ENCODE peak calls at places on chromosome 3, in four cellular contexts. T, U, L and Y are unnamed samples.

GRCh38 chr3:37272743-37273142 is 98.4 kb upstream of the LRRFIP2 start:
- DNase-seq in T (no peak), U (no peak), L (no peak), Y (no peak)

GRCh38 chr3:67876261-67876660 is 221.8 kb upstream of the SUCLG2 start:
- DNase-seq in T (peak), U (no peak), L (no peak), Y (no peak)

GRCh38 chr3:19485267-19485666 is 337.0 kb downstream of the KCNH8 start:
- DNase-seq in T (no peak), U (no peak), L (no peak), Y (no peak)

GRCh38 chr3:85801955-85802354 is 843.2 kb downstream of the CADM2 start:
- DNase-seq in T (peak), U (peak), L (peak), Y (peak)

GRCh38 chr3:23999012-23999641 is 54.0 kb downstream of the NR1D2 start:
- DNase-seq in T (peak), U (peak), L (peak), Y (peak)

GRCh38 chr3:114380233-114380645 is 86.4 kb downstream of the TIGIT start:
- DNase-seq in T (no peak), U (no peak), L (no peak), Y (no peak)

GRCh38 chr3:177468331-177468730 is 271.0 kb upstream of the TBL1XR1 start:
- DNase-seq in T (no peak), U (no peak), L (no peak), Y (no peak)

GRCh38 chr3:96449803-96450202 is 364.6 kb upstream of the EPHA6 start:
- DNase-seq in T (peak), U (no peak), L (no peak), Y (no peak)

GRCh38 chr3:46538803-46539442 is 27.2 kb downstream of the LRRC2 start:
- DNase-seq in T (no peak), U (no peak), L (no peak), Y (no peak)

GRCh38 chr3:38655708-38656300 is 6.3 kb upstream of the SCN5A start:
- DNase-seq in T (peak), U (no peak), L (peak), Y (peak)

GRCh38 chr3:186099178-186099577 is 9.7 kb downstream of the ETV5 start:
- DNase-seq in T (no peak), U (no peak), L (no peak), Y (no peak)

GRCh38 chr3:6605245-6605644 is 255.7 kb upstream of the GRM7 start:
- DNase-seq in T (no peak), U (no peak), L (peak), Y (no peak)

GRCh38 chr3:138850151-138850550 is 15.4 kb upstream of the PIK3CB start:
- DNase-seq in T (no peak), U (no peak), L (no peak), Y (no peak)

GRCh38 chr3:17481116-17481515 is 261.3 kb downstream of the TBC1D5 start:
- DNase-seq in T (no peak), U (no peak), L (no peak), Y (no peak)

GRCh38 chr3:52704611-52705437 is 767 bp downstream of the GLT8D1 start:
- DNase-seq in T (peak), U (no peak), L (peak), Y (peak)

GRCh38 chr3:106088270-106088669 is 219.5 kb upstream of the CBLB start:
- DNase-seq in T (no peak), U (no peak), L (no peak), Y (no peak)

GRCh38 chr3:106088899-106089298 is 220.1 kb upstream of the CBLB start:
- DNase-seq in T (no peak), U (no peak), L (no peak), Y (no peak)

GRCh38 chr3:106085998-106086397 is 217.2 kb upstream of the CBLB start:
- DNase-seq in T (no peak), U (no peak), L (no peak), Y (no peak)

GRCh38 chr3:106083854-106084253 is 215.0 kb upstream of the CBLB start:
- DNase-seq in T (no peak), U (no peak), L (no peak), Y (no peak)

DNA sequence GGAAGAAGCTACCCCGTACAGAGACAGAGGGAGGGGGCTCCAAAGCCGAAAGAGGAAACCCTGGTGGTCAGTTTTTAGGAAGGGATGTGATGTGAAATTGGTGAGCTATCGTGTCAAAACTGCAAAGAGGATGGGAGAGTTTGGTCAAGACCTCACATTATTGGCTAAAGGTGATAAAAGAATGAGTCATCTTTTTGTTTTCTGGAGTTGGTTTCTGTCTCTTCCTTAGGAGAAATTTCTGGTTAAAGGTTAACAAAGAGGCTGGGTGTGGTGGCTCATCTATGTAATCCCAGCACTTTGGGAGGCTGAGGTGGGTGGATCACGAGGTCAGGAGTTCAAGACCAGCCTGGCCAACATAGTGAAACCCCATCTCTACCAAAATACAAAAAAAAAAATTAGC is 217.8 kb upstream of the CBLB start:
- DNase-seq in T (no peak), U (no peak), L (peak), Y (no peak)
- TF ChIP-seq ELF4 in T (no peak), U (no peak), L (no peak), Y (no peak)

GRCh38 chr3:174498638-174499037 is 360.5 kb upstream of the NAALADL2 start:
- DNase-seq in T (no peak), U (no peak), L (no peak), Y (no peak)

GRCh38 chr3:174495928-174496327 is 363.2 kb upstream of the NAALADL2 start:
- DNase-seq in T (no peak), U (no peak), L (no peak), Y (no peak)

GRCh38 chr3:174495231-174495755 is 363.8 kb upstream of the NAALADL2 start:
- DNase-seq in T (no peak), U (no peak), L (no peak), Y (no peak)
- TF ChIP-seq ELF4 in T (no peak), U (no peak), L (no peak), Y (no peak)

DNA sequence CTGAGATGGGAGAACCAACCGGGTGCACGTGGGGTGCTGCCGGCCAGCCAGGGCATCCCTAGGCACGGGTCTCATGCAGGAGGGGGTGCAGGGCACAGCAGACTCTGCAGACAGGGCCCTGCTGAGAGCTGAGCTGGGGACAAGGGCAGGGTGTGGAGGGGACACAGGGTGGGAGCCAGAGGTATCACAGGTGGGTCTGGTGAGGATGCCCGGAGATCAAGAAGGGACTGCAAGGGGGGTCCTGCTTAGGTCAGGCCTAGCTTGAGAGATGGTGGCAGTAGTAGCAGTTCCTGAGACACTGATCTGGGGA is 39.5 kb upstream of the PRR23E start:
- DNase-seq in T (no peak), U (no peak), L (no peak), Y (no peak)
- TF ChIP-seq ELF4 in T (no peak), U (no peak), L (no peak), Y (no peak)

GRCh38 chr3:133703915-133704314 is 42.2 kb upstream of the TOPBP1 start:
- DNase-seq in T (peak), U (no peak), L (no peak), Y (no peak)
- TF ChIP-seq ELF4 in T (no peak), U (no peak), L (no peak), Y (no peak)

GRCh38 chr3:115864912-115865311 is 241.6 kb downstream of the GAP43 start:
- DNase-seq in T (no peak), U (no peak), L (no peak), Y (no peak)

GRCh38 chr3:115861166-115861733 is 237.9 kb downstream of the GAP43 start:
- DNase-seq in T (no peak), U (peak), L (no peak), Y (peak)

GRCh38 chr3:115860766-115861165 is 237.5 kb downstream of the GAP43 start:
- DNase-seq in T (no peak), U (no peak), L (no peak), Y (no peak)

GRCh38 chr3:115862824-115863223 is 239.5 kb downstream of the GAP43 start:
- DNase-seq in T (no peak), U (peak), L (no peak), Y (peak)

GRCh38 chr3:115862099-115862498 is 238.8 kb downstream of the GAP43 start:
- DNase-seq in T (no peak), U (no peak), L (no peak), Y (no peak)
- TF ChIP-seq ELF4 in T (no peak), U (no peak), L (no peak), Y (no peak)

GRCh38 chr3:48155122-48155521 is 33.1 kb downstream of the CDC25A start:
- DNase-seq in T (no peak), U (no peak), L (no peak), Y (no peak)
- TF ChIP-seq ELF4 in T (no peak), U (no peak), L (no peak), Y (no peak)

GRCh38 chr3:105235785-105236184 is 130.9 kb upstream of the ALCAM start:
- DNase-seq in T (no peak), U (no peak), L (no peak), Y (no peak)

GRCh38 chr3:105238367-105238766 is 128.3 kb upstream of the ALCAM start:
- DNase-seq in T (no peak), U (no peak), L (no peak), Y (no peak)

GRCh38 chr3:105228696-105229095 is 138.0 kb upstream of the ALCAM start:
- DNase-seq in T (no peak), U (no peak), L (no peak), Y (no peak)

GRCh38 chr3:105233056-105233455 is 133.7 kb upstream of the ALCAM start:
- DNase-seq in T (no peak), U (no peak), L (no peak), Y (no peak)

DNA sequence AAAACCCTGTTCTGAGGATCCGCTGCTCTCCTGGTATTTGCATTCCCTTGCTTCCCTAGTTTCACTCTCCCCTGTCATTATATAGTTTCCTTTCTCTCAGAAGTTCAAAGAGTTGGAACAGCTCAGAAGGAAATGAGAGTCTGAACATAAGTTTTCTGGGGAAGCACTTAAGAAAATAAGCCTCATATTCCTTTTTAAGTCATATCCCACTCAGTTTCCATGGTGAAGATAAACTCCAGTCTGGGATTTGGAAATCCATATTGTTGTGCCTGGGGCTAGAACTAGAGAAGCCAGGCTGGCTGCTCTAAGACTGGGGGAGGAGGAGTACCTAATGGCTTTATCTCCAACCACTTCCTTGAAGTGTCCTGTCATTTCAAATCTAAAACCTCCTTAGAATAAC is 134.2 kb upstream of the ALCAM start:
- DNase-seq in T (no peak), U (no peak), L (no peak), Y (no peak)
- TF ChIP-seq ELF4 in T (no peak), U (no peak), L (no peak), Y (no peak)